ENCODE peak calls at places on chromosome 17, in six cellular contexts. T is choroid plexus epithelial cell, A is body of pancreas, N is thoracic aorta, D is BJ, Z is AG04449. V is an unnamed sample.

GRCh38 chr17:3885970-3886369 is 6.9 kb downstream of the CAMKK1 start:
- DNase-seq in T (peak), A (no peak), N (no peak), D (no peak), Z (no peak), V (no peak)

GRCh38 chr17:78834571-78834970 is 6.0 kb downstream of the USP36 start:
- DNase-seq in T (no peak), A (no peak), N (no peak), D (no peak), Z (no peak), V (no peak)

GRCh38 chr17:19386974-19387920 is at the start of gene MFAP4:
- DNase-seq in T (peak), A (peak), N (no peak), D (peak), Z (peak), V (no peak)

GRCh38 chr17:15270628-15271381 is 5.7 kb upstream of the PMP22 start:
- DNase-seq in T (no peak), A (no peak), N (no peak), D (no peak), Z (no peak), V (no peak)

GRCh38 chr17:67068999-67069398 is 24.6 kb downstream of the CACNG1 start:
- DNase-seq in T (peak), A (no peak), N (no peak), D (no peak), Z (no peak), V (no peak)

GRCh38 chr17:44049294-44050080 is 17.0 kb downstream of the LSM12 start:
- DNase-seq in T (no peak), A (no peak), N (no peak), D (no peak), Z (no peak), V (no peak)

GRCh38 chr17:14203392-14203791 is 33.3 kb downstream of the CDRT15 start:
- DNase-seq in T (peak), A (no peak), N (no peak), D (no peak), Z (no peak), V (no peak)

GRCh38 chr17:35725058-35725457 is 6.4 kb upstream of the RASL10B start:
- DNase-seq in T (no peak), A (no peak), N (no peak), D (no peak), Z (no peak), V (no peak)

GRCh38 chr17:13230350-13230900 is 212.6 kb upstream of the ELAC2 start:
- DNase-seq in T (peak), A (no peak), N (no peak), D (no peak), Z (no peak), V (no peak)

GRCh38 chr17:31269597-31269996 is 27.4 kb downstream of the OMG start:
- DNase-seq in T (peak), A (peak), N (no peak), D (peak), Z (peak), V (peak)

GRCh38 chr17:57406131-57406980 is 150.0 kb downstream of the MSI2 start:
- DNase-seq in T (peak), A (no peak), N (no peak), D (peak), Z (no peak), V (peak)

GRCh38 chr17:40323731-40324650 is 15.0 kb downstream of the RARA start:
- DNase-seq in T (no peak), A (peak), N (peak), D (no peak), Z (no peak), V (no peak)

GRCh38 chr17:70070297-70071027 is 4.6 kb upstream of the KCNJ16 start:
- DNase-seq in T (peak), A (no peak), N (no peak), D (no peak), Z (no peak), V (no peak)

GRCh38 chr17:28469376-28469775 is 4.1 kb upstream of the SLC13A2 start:
- DNase-seq in T (no peak), A (no peak), N (no peak), D (no peak), Z (no peak), V (no peak)

GRCh38 chr17:55478971-55479370 is 32.3 kb downstream of the SMIM36 start:
- DNase-seq in T (no peak), A (no peak), N (no peak), D (no peak), Z (no peak), V (no peak)

GRCh38 chr17:66272699-66273390 is 29.6 kb upstream of the PRKCA start:
- DNase-seq in T (peak), A (no peak), N (peak), D (peak), Z (no peak), V (no peak)

GRCh38 chr17:81342062-81342699 is 47.1 kb upstream of the SLC38A10 start:
- DNase-seq in T (peak), A (no peak), N (no peak), D (no peak), Z (no peak), V (no peak)

GRCh38 chr17:81341347-81342061 is 46.4 kb upstream of the SLC38A10 start:
- DNase-seq in T (no peak), A (no peak), N (no peak), D (no peak), Z (no peak), V (no peak)

GRCh38 chr17:81339502-81340296 is 44.6 kb upstream of the SLC38A10 start:
- DNase-seq in T (no peak), A (peak), N (no peak), D (no peak), Z (no peak), V (no peak)

GRCh38 chr17:81339180-81339501 is 44.0 kb upstream of the SLC38A10 start:
- DNase-seq in T (no peak), A (no peak), N (no peak), D (no peak), Z (no peak), V (no peak)

GRCh38 chr17:81340606-81341346 is 45.7 kb upstream of the SLC38A10 start:
- DNase-seq in T (peak), A (peak), N (no peak), D (no peak), Z (no peak), V (no peak)
- H3K4me3 ChIP-seq in T (peak), A (peak), N (peak), D (no peak), Z (peak), V (peak)

GRCh38 chr17:61129876-61130275 is 269.8 kb upstream of the TBX2 start:
- DNase-seq in T (no peak), A (no peak), N (no peak), D (no peak), Z (no peak), V (no peak)

GRCh38 chr17:61127960-61128359 is 271.7 kb upstream of the TBX2 start:
- DNase-seq in T (no peak), A (no peak), N (no peak), D (no peak), Z (no peak), V (no peak)

GRCh38 chr17:61130320-61130719 is 269.3 kb upstream of the TBX2 start:
- DNase-seq in T (no peak), A (no peak), N (no peak), D (no peak), Z (no peak), V (no peak)

GRCh38 chr17:61129232-61129631 is 270.4 kb upstream of the TBX2 start:
- DNase-seq in T (no peak), A (no peak), N (no peak), D (no peak), Z (no peak), V (no peak)

GRCh38 chr17:61128671-61129115 is 270.9 kb upstream of the TBX2 start:
- DNase-seq in T (peak), A (no peak), N (no peak), D (no peak), Z (no peak), V (no peak)
- H3K4me3 ChIP-seq in T (no peak), A (no peak), N (peak), D (no peak), Z (no peak), V (no peak)

GRCh38 chr17:75844530-75845057 is 390 bp upstream of the UNC13D start:
- DNase-seq in T (peak), A (peak), N (no peak), D (no peak), Z (no peak), V (peak)
- H3K4me3 ChIP-seq in T (no peak), A (no peak), N (peak), D (no peak), Z (no peak), V (peak)

DNA sequence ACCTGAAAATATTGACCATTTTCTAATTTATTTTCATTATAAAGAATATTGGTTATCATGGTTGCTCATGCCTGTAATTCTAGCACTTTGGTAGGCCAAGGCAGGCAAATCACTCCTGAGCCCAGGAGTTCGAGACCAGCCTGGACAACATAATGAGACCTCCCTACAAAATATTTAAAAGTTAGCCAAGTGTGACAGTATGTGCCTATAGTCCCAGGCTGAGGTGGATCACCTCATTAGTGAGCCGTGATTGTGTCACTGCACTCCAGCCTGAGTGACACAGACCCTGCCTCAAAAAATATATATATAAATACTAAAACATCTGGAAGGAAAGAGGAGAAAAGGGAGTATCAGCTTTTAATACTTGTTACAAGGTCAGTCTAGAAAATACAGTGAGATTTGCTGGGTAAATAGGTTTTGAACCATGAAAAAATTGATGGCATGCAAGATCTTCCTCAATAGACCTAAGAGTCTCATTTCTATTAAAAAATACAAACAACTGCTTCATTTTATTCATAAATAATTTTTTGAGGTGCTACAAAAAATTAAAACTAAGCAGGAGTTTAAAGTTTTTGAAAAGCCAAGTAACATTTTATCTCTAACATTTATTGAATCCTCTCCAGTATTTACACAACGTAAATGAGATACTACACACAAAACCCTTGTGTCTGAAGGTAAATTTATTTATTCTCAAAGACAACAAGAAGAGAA is 47.7 kb downstream of the TUBD1 start:
- DNase-seq in T (peak), A (no peak), N (no peak), D (no peak), Z (no peak), V (no peak)
- H3K4me3 ChIP-seq in T (no peak), A (no peak), N (no peak), D (no peak), Z (no peak), V (no peak)

V was measured in retinal pigment epithelial cell.